ENCODE peak calls at places on chromosomes 13 and 19, in nine cellular contexts. One of them, this sample, is unnamed. For H3K4me1, the result is how much of the 10 kb centered on the place peaks cover.

GRCh38 chr13:42328672-42329071 is 56.7 kb downstream of the AKAP11 start:
- DNase-seq in endodermal cell: no peak
- DNase-seq in OCI-LY7: no peak
- DNase-seq in upper lobe of left lung: no peak
- DNase-seq in PC-3: no peak
- DNase-seq in spleen: no peak
- DNase-seq in right lobe of liver: no peak
- DNase-seq in hepatocyte: no peak
- DNase-seq in foreskin keratinocyte: no peak
- DNase-seq in this sample: no peak

GRCh38 chr19:41799444-41800000 is 3.1 kb downstream of the CEACAM3 start:
- DNase-seq in PC-3: peak
- DNase-seq in hepatocyte: no peak
- DNase-seq in spleen: no peak
- DNase-seq in right lobe of liver: peak
- DNase-seq in upper lobe of left lung: no peak
- DNase-seq in foreskin keratinocyte: no peak
- DNase-seq in OCI-LY7: no peak
- DNase-seq in endodermal cell: no peak
- DNase-seq in this sample: no peak

GRCh38 chr13:46588019-46588418 is 35.0 kb downstream of the LRCH1 start:
- DNase-seq in OCI-LY7: peak
- DNase-seq in right lobe of liver: no peak
- DNase-seq in spleen: no peak
- DNase-seq in PC-3: peak
- DNase-seq in endodermal cell: no peak
- DNase-seq in foreskin keratinocyte: no peak
- DNase-seq in upper lobe of left lung: no peak
- DNase-seq in hepatocyte: no peak
- DNase-seq in this sample: no peak

GRCh38 chr13:32538234-32538620 is 368 bp downstream of the N4BP2L2 start:
- DNase-seq in PC-3: no peak
- DNase-seq in upper lobe of left lung: no peak
- DNase-seq in hepatocyte: peak
- DNase-seq in endodermal cell: no peak
- DNase-seq in foreskin keratinocyte: no peak
- DNase-seq in OCI-LY7: no peak
- DNase-seq in right lobe of liver: peak
- DNase-seq in spleen: peak
- DNase-seq in this sample: peak

GRCh38 chr13:102484329-102484728 is 82.5 kb upstream of the FGF14 start:
- DNase-seq in spleen: no peak
- DNase-seq in OCI-LY7: no peak
- DNase-seq in right lobe of liver: no peak
- DNase-seq in upper lobe of left lung: no peak
- DNase-seq in endodermal cell: no peak
- DNase-seq in foreskin keratinocyte: no peak
- DNase-seq in hepatocyte: no peak
- DNase-seq in PC-3: no peak
- DNase-seq in this sample: no peak

GRCh38 chr19:5913739-5914357 is at the start of gene CAPS:
- DNase-seq in PC-3: peak
- DNase-seq in spleen: no peak
- DNase-seq in upper lobe of left lung: peak
- DNase-seq in foreskin keratinocyte: no peak
- DNase-seq in endodermal cell: no peak
- DNase-seq in OCI-LY7: no peak
- DNase-seq in hepatocyte: no peak
- DNase-seq in right lobe of liver: peak
- DNase-seq in this sample: peak

GRCh38 chr13:32297206-32297605 is 18.0 kb downstream of the ZAR1L start:
- DNase-seq in PC-3: no peak
- DNase-seq in right lobe of liver: no peak
- DNase-seq in endodermal cell: no peak
- DNase-seq in spleen: no peak
- DNase-seq in OCI-LY7: no peak
- DNase-seq in hepatocyte: no peak
- DNase-seq in foreskin keratinocyte: no peak
- DNase-seq in upper lobe of left lung: no peak
- DNase-seq in this sample: no peak

GRCh38 chr19:15337202-15337601 is 4.9 kb upstream of the BRD4 start:
- DNase-seq in right lobe of liver: no peak
- DNase-seq in upper lobe of left lung: no peak
- DNase-seq in foreskin keratinocyte: no peak
- DNase-seq in hepatocyte: no peak
- DNase-seq in spleen: peak
- DNase-seq in PC-3: peak
- DNase-seq in endodermal cell: no peak
- DNase-seq in OCI-LY7: no peak
- DNase-seq in this sample: no peak

GRCh38 chr19:30317403-30317802 is 54.8 kb upstream of the ZNF536 start:
- DNase-seq in foreskin keratinocyte: no peak
- DNase-seq in right lobe of liver: no peak
- DNase-seq in PC-3: no peak
- DNase-seq in upper lobe of left lung: no peak
- DNase-seq in OCI-LY7: no peak
- DNase-seq in hepatocyte: no peak
- DNase-seq in endodermal cell: peak
- DNase-seq in spleen: no peak
- DNase-seq in this sample: no peak

GRCh38 chr19:47697863-47698609 is 15.2 kb upstream of the EHD2 start:
- DNase-seq in hepatocyte: peak
- DNase-seq in OCI-LY7: peak
- DNase-seq in PC-3: peak
- DNase-seq in endodermal cell: peak
- DNase-seq in upper lobe of left lung: peak
- DNase-seq in foreskin keratinocyte: no peak
- DNase-seq in spleen: peak
- DNase-seq in right lobe of liver: peak
- DNase-seq in this sample: peak

GRCh38 chr19:29687897-29688728 is 22.9 kb downstream of the PLEKHF1 start:
- DNase-seq in hepatocyte: no peak
- DNase-seq in upper lobe of left lung: no peak
- DNase-seq in foreskin keratinocyte: peak
- DNase-seq in right lobe of liver: no peak
- DNase-seq in endodermal cell: no peak
- DNase-seq in PC-3: peak
- DNase-seq in spleen: no peak
- DNase-seq in OCI-LY7: no peak
- DNase-seq in this sample: no peak

GRCh38 chr13:111219950-111220349 is 100.5 kb upstream of the TEX29 start:
- DNase-seq in foreskin keratinocyte: no peak
- DNase-seq in endodermal cell: peak
- DNase-seq in right lobe of liver: no peak
- DNase-seq in spleen: no peak
- DNase-seq in upper lobe of left lung: no peak
- DNase-seq in OCI-LY7: no peak
- DNase-seq in hepatocyte: no peak
- DNase-seq in PC-3: no peak
- DNase-seq in this sample: no peak

GRCh38 chr13:111217661-111218060 is 102.6 kb downstream of the ARHGEF7 start:
- DNase-seq in endodermal cell: peak
- DNase-seq in PC-3: no peak
- DNase-seq in foreskin keratinocyte: no peak
- DNase-seq in hepatocyte: no peak
- DNase-seq in OCI-LY7: no peak
- DNase-seq in right lobe of liver: peak
- DNase-seq in spleen: peak
- DNase-seq in upper lobe of left lung: peak
- DNase-seq in this sample: peak

GRCh38 chr13:111216166-111216960 is 101.3 kb downstream of the ARHGEF7 start:
- DNase-seq in hepatocyte: peak
- DNase-seq in PC-3: peak
- DNase-seq in right lobe of liver: peak
- DNase-seq in spleen: no peak
- DNase-seq in upper lobe of left lung: peak
- DNase-seq in endodermal cell: peak
- DNase-seq in OCI-LY7: peak
- DNase-seq in foreskin keratinocyte: no peak
- DNase-seq in this sample: no peak

GRCh38 chr13:111215081-111216047 is 100.3 kb downstream of the ARHGEF7 start:
- DNase-seq in hepatocyte: no peak
- DNase-seq in spleen: no peak
- DNase-seq in right lobe of liver: no peak
- DNase-seq in endodermal cell: peak
- DNase-seq in PC-3: no peak
- DNase-seq in OCI-LY7: no peak
- DNase-seq in foreskin keratinocyte: no peak
- DNase-seq in upper lobe of left lung: no peak
- DNase-seq in this sample: no peak

GRCh38 chr13:111219306-111219705 is 101.1 kb upstream of the TEX29 start:
- DNase-seq in hepatocyte: no peak
- DNase-seq in right lobe of liver: no peak
- DNase-seq in spleen: no peak
- DNase-seq in OCI-LY7: no peak
- DNase-seq in foreskin keratinocyte: no peak
- DNase-seq in PC-3: no peak
- DNase-seq in upper lobe of left lung: no peak
- DNase-seq in endodermal cell: peak
- DNase-seq in this sample: no peak
- H3K4me1 ChIP-seq in hepatocyte: under half
- H3K4me1 ChIP-seq in right lobe of liver: under half
- H3K4me1 ChIP-seq in spleen: under half
- H3K4me1 ChIP-seq in OCI-LY7: under half
- H3K4me1 ChIP-seq in foreskin keratinocyte: under half
- H3K4me1 ChIP-seq in PC-3: under half
- H3K4me1 ChIP-seq in upper lobe of left lung: under half
- H3K4me1 ChIP-seq in endodermal cell: under half
- H3K4me1 ChIP-seq in this sample: half or more

DNA sequence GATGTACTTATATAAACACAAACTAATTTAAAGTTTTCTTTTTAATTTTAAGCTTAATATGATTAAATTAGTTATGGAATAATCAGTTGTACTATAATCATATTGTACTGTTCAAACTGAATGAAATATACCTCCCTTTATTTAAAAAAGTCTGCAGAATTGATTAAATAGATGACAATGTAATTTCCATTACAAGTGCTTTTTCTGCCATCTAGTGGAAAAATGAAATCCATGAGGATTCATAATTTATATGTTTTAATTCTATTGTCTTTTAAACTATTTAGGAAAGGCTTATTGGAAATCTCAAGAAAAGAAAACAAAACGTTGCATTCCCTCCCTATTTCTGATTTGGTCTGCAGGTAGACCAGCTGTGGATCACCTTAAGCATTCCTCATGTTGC is 30.8 kb downstream of the MZT1 start:
- DNase-seq in PC-3: peak
- DNase-seq in right lobe of liver: no peak
- DNase-seq in OCI-LY7: no peak
- DNase-seq in spleen: no peak
- DNase-seq in upper lobe of left lung: no peak
- DNase-seq in hepatocyte: no peak
- DNase-seq in foreskin keratinocyte: no peak
- DNase-seq in endodermal cell: no peak
- DNase-seq in this sample: no peak
- TF ChIP-seq CTCF in PC-3: peak
- TF ChIP-seq CTCF in right lobe of liver: peak
- TF ChIP-seq CTCF in OCI-LY7: peak
- TF ChIP-seq CTCF in spleen: peak
- TF ChIP-seq CTCF in upper lobe of left lung: no peak
- TF ChIP-seq CTCF in hepatocyte: peak
- TF ChIP-seq CTCF in foreskin keratinocyte: peak
- TF ChIP-seq CTCF in endodermal cell: peak
- TF ChIP-seq CTCF in this sample: peak

DNA sequence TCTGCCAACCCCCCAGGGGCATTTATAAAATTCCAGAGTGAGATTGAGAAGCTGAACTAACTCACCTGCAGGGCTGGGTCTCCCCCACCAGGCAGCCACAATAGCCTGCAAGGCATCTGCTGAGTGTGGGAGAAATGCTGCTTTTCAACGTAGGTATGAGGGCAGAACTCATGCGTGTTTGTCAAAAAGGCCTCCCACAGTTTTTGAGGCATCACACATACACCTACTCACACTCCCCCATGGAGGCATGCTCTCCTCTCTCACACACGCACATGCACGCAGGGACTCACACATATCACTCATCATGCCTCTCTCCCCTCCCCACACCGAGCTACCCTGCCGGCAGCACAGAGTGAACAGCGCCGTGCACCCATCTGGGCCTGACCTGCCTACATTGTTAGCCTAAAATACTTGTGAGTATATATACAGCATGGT is 390.5 kb downstream of the FGF9 start:
- DNase-seq in OCI-LY7: no peak
- DNase-seq in endodermal cell: peak
- DNase-seq in hepatocyte: no peak
- DNase-seq in upper lobe of left lung: peak
- DNase-seq in PC-3: no peak
- DNase-seq in spleen: peak
- DNase-seq in foreskin keratinocyte: no peak
- DNase-seq in right lobe of liver: no peak
- DNase-seq in this sample: no peak
- H3K4me1 ChIP-seq in OCI-LY7: under half
- H3K4me1 ChIP-seq in endodermal cell: under half
- H3K4me1 ChIP-seq in hepatocyte: under half
- H3K4me1 ChIP-seq in upper lobe of left lung: under half
- H3K4me1 ChIP-seq in PC-3: under half
- H3K4me1 ChIP-seq in spleen: under half
- H3K4me1 ChIP-seq in foreskin keratinocyte: under half
- H3K4me1 ChIP-seq in right lobe of liver: under half
- H3K4me1 ChIP-seq in this sample: under half

GRCh38 chr13:20057963-20058362 is 99.4 kb downstream of the ZMYM2 start:
- DNase-seq in PC-3: peak
- DNase-seq in hepatocyte: no peak
- DNase-seq in OCI-LY7: no peak
- DNase-seq in endodermal cell: no peak
- DNase-seq in right lobe of liver: no peak
- DNase-seq in foreskin keratinocyte: no peak
- DNase-seq in spleen: no peak
- DNase-seq in upper lobe of left lung: no peak
- DNase-seq in this sample: no peak
- TF ChIP-seq CTCF in PC-3: peak
- TF ChIP-seq CTCF in hepatocyte: no peak
- TF ChIP-seq CTCF in OCI-LY7: peak
- TF ChIP-seq CTCF in endodermal cell: no peak
- TF ChIP-seq CTCF in right lobe of liver: peak
- TF ChIP-seq CTCF in foreskin keratinocyte: peak
- TF ChIP-seq CTCF in spleen: no peak
- TF ChIP-seq CTCF in upper lobe of left lung: no peak
- TF ChIP-seq CTCF in this sample: no peak

GRCh38 chr19:1260749-1261511 is 8.2 kb upstream of the CIRBP start:
- DNase-seq in PC-3: peak
- DNase-seq in right lobe of liver: peak
- DNase-seq in OCI-LY7: peak
- DNase-seq in foreskin keratinocyte: peak
- DNase-seq in spleen: peak
- DNase-seq in hepatocyte: peak
- DNase-seq in endodermal cell: peak
- DNase-seq in upper lobe of left lung: peak
- DNase-seq in this sample: peak
- H3K4me1 ChIP-seq in PC-3: under half
- H3K4me1 ChIP-seq in right lobe of liver: under half
- H3K4me1 ChIP-seq in OCI-LY7: half or more
- H3K4me1 ChIP-seq in foreskin keratinocyte: under half
- H3K4me1 ChIP-seq in spleen: half or more
- H3K4me1 ChIP-seq in hepatocyte: half or more
- H3K4me1 ChIP-seq in endodermal cell: under half
- H3K4me1 ChIP-seq in upper lobe of left lung: half or more
- H3K4me1 ChIP-seq in this sample: half or more

GRCh38 chr19:50486823-50487515 is 10.3 kb upstream of the GARIN5A start:
- DNase-seq in upper lobe of left lung: no peak
- DNase-seq in PC-3: peak
- DNase-seq in OCI-LY7: peak
- DNase-seq in spleen: peak
- DNase-seq in endodermal cell: peak
- DNase-seq in right lobe of liver: no peak
- DNase-seq in foreskin keratinocyte: no peak
- DNase-seq in hepatocyte: no peak
- DNase-seq in this sample: peak
- TF ChIP-seq CTCF in upper lobe of left lung: peak
- TF ChIP-seq CTCF in PC-3: peak
- TF ChIP-seq CTCF in OCI-LY7: peak
- TF ChIP-seq CTCF in spleen: no peak
- TF ChIP-seq CTCF in endodermal cell: peak
- TF ChIP-seq CTCF in right lobe of liver: peak
- TF ChIP-seq CTCF in foreskin keratinocyte: peak
- TF ChIP-seq CTCF in hepatocyte: peak
- TF ChIP-seq CTCF in this sample: peak

This sample was measured in lower lobe of right lung.